ENCODE peak calls at places on chromosome 22, in nine cellular contexts. One of them, this sample, is unnamed.

GRCh38 chr22:27726726-27727449 is 74.7 kb downstream of the MN1 start:
- DNase-seq in A549: peak; percentile 77
- DNase-seq in GM23338: peak; percentile 44
- DNase-seq in HCT116: no peak
- DNase-seq in HepG2: peak; percentile 4
- DNase-seq in HL-60: no peak
- DNase-seq in SK-N-SH: no peak
- DNase-seq in K562: peak; percentile 95
- DNase-seq in Panc1: no peak
- DNase-seq in this sample: no peak

GRCh38 chr22:23199159-23199558 is 18.9 kb downstream of the BCR start:
- DNase-seq in A549: no peak
- DNase-seq in GM23338: peak; percentile 46
- DNase-seq in HCT116: no peak
- DNase-seq in HepG2: no peak
- DNase-seq in HL-60: no peak
- DNase-seq in SK-N-SH: no peak
- DNase-seq in K562: no peak
- DNase-seq in Panc1: no peak
- DNase-seq in this sample: no peak

GRCh38 chr22:41524809-41525449 is 19.3 kb downstream of the POLR3H start:
- DNase-seq in A549: no peak
- DNase-seq in GM23338: peak; percentile 58
- DNase-seq in HCT116: no peak
- DNase-seq in HepG2: no peak
- DNase-seq in HL-60: peak; percentile 61
- DNase-seq in SK-N-SH: no peak
- DNase-seq in K562: no peak
- DNase-seq in Panc1: no peak
- DNase-seq in this sample: no peak

GRCh38 chr22:25061605-25062377 is 109.3 kb downstream of the KIAA1671 start:
- DNase-seq in A549: no peak
- DNase-seq in GM23338: no peak
- DNase-seq in HCT116: no peak
- DNase-seq in HepG2: no peak
- DNase-seq in HL-60: no peak
- DNase-seq in SK-N-SH: no peak
- DNase-seq in K562: no peak
- DNase-seq in Panc1: no peak
- DNase-seq in this sample: no peak

GRCh38 chr22:31329029-31329428 is 17.1 kb downstream of the PATZ1 start:
- DNase-seq in A549: no peak
- DNase-seq in GM23338: no peak
- DNase-seq in HCT116: no peak
- DNase-seq in HepG2: no peak
- DNase-seq in HL-60: no peak
- DNase-seq in SK-N-SH: no peak
- DNase-seq in K562: no peak
- DNase-seq in Panc1: no peak
- DNase-seq in this sample: no peak

GRCh38 chr22:30712094-30712493 is 17.4 kb downstream of the OSBP2 start:
- DNase-seq in A549: no peak
- DNase-seq in GM23338: no peak
- DNase-seq in HCT116: no peak
- DNase-seq in HepG2: no peak
- DNase-seq in HL-60: no peak
- DNase-seq in SK-N-SH: no peak
- DNase-seq in K562: no peak
- DNase-seq in Panc1: no peak
- DNase-seq in this sample: no peak

GRCh38 chr22:32583074-32583677 is 108.6 kb downstream of the FBXO7 start:
- DNase-seq in A549: no peak
- DNase-seq in GM23338: no peak
- DNase-seq in HCT116: no peak
- DNase-seq in HepG2: no peak
- DNase-seq in HL-60: no peak
- DNase-seq in SK-N-SH: no peak
- DNase-seq in K562: no peak
- DNase-seq in Panc1: no peak
- DNase-seq in this sample: no peak

GRCh38 chr22:40182231-40182835 is 4.6 kb downstream of the TNRC6B start:
- DNase-seq in A549: no peak
- DNase-seq in GM23338: no peak
- DNase-seq in HCT116: no peak
- DNase-seq in HepG2: no peak
- DNase-seq in HL-60: no peak
- DNase-seq in SK-N-SH: no peak
- DNase-seq in K562: no peak
- DNase-seq in Panc1: no peak
- DNase-seq in this sample: no peak

GRCh38 chr22:50463188-50463900 is 11.5 kb downstream of the SBF1 start:
- DNase-seq in A549: no peak
- DNase-seq in GM23338: no peak
- DNase-seq in HCT116: no peak
- DNase-seq in HepG2: no peak
- DNase-seq in HL-60: no peak
- DNase-seq in SK-N-SH: no peak
- DNase-seq in K562: no peak
- DNase-seq in Panc1: no peak
- DNase-seq in this sample: no peak

GRCh38 chr22:40463017-40463631 is 92.7 kb downstream of the SGSM3 start:
- DNase-seq in A549: no peak
- DNase-seq in GM23338: no peak
- DNase-seq in HCT116: no peak
- DNase-seq in HepG2: no peak
- DNase-seq in HL-60: no peak
- DNase-seq in SK-N-SH: no peak
- DNase-seq in K562: peak; percentile 59
- DNase-seq in Panc1: no peak
- DNase-seq in this sample: peak; percentile 33

GRCh38 chr22:24140357-24140756 is 40.9 kb upstream of the SUSD2 start:
- DNase-seq in A549: no peak
- DNase-seq in GM23338: no peak
- DNase-seq in HCT116: no peak
- DNase-seq in HepG2: no peak
- DNase-seq in HL-60: no peak
- DNase-seq in SK-N-SH: no peak
- DNase-seq in K562: no peak
- DNase-seq in Panc1: no peak
- DNase-seq in this sample: no peak

GRCh38 chr22:39242809-39243442 is 1.9 kb downstream of the PDGFB start:
- DNase-seq in A549: no peak
- DNase-seq in GM23338: peak; percentile 84
- DNase-seq in HCT116: no peak
- DNase-seq in HepG2: peak; percentile 60
- DNase-seq in HL-60: no peak
- DNase-seq in SK-N-SH: no peak
- DNase-seq in K562: no peak
- DNase-seq in Panc1: no peak
- DNase-seq in this sample: no peak

GRCh38 chr22:26516503-26516902 is 4.2 kb upstream of the TFIP11 start:
- DNase-seq in A549: no peak
- DNase-seq in GM23338: no peak
- DNase-seq in HCT116: no peak
- DNase-seq in HepG2: no peak
- DNase-seq in HL-60: no peak
- DNase-seq in SK-N-SH: no peak
- DNase-seq in K562: no peak
- DNase-seq in Panc1: no peak
- DNase-seq in this sample: no peak

GRCh38 chr22:26515938-26516337 is 3.7 kb upstream of the TFIP11 start:
- DNase-seq in A549: no peak
- DNase-seq in GM23338: no peak
- DNase-seq in HCT116: no peak
- DNase-seq in HepG2: no peak
- DNase-seq in HL-60: no peak
- DNase-seq in SK-N-SH: no peak
- DNase-seq in K562: no peak
- DNase-seq in Panc1: no peak
- DNase-seq in this sample: no peak

GRCh38 chr22:26512149-26512793 is at the start of gene TFIP11:
- DNase-seq in A549: peak; percentile 88
- DNase-seq in GM23338: peak; percentile 99
- DNase-seq in HCT116: peak; percentile 87
- DNase-seq in HepG2: peak; percentile 94
- DNase-seq in HL-60: peak; percentile 73
- DNase-seq in SK-N-SH: peak; percentile 93
- DNase-seq in K562: peak; percentile 94
- DNase-seq in Panc1: peak; percentile 27
- DNase-seq in this sample: peak; percentile 56

GRCh38 chr22:26514419-26515161 is 2.3 kb upstream of the TFIP11 start:
- DNase-seq in A549: no peak
- DNase-seq in GM23338: no peak
- DNase-seq in HCT116: no peak
- DNase-seq in HepG2: no peak
- DNase-seq in HL-60: no peak
- DNase-seq in SK-N-SH: no peak
- DNase-seq in K562: no peak
- DNase-seq in Panc1: no peak
- DNase-seq in this sample: no peak

DNA sequence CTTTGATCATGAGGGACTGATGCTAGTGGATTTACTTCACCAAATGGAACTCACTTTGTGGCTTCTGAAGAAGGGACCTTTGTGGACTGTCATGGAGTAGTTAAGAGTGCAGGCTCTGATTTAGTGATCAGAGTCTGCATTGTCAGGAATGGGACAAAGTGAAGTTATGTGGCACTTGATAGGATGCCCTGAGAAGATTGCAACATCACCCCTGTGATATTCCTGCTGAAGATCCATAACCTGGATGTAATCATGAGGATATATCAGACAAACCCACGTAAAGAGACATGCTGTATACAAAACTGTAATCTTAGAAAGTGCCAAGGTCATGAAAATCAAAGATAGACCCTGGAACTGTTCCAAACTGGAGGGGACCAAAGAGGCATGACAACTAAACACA is 1.6 kb upstream of the TFIP11 start:
- DNase-seq in A549: no peak
- DNase-seq in GM23338: no peak
- DNase-seq in HCT116: no peak
- DNase-seq in HepG2: no peak
- DNase-seq in HL-60: no peak
- DNase-seq in SK-N-SH: no peak
- DNase-seq in K562: no peak
- DNase-seq in Panc1: no peak
- DNase-seq in this sample: no peak
- H3K4me3 ChIP-seq in A549: no peak overlapping the region
- H3K4me3 ChIP-seq in GM23338: no peak overlapping the region
- H3K4me3 ChIP-seq in HCT116: no peak overlapping the region
- H3K4me3 ChIP-seq in HepG2: peak overlapping the region; percentile 85
- H3K4me3 ChIP-seq in HL-60: no peak overlapping the region
- H3K4me3 ChIP-seq in SK-N-SH: peak overlapping the region; percentile 89
- H3K4me3 ChIP-seq in K562: peak overlapping the region; percentile 84
- H3K4me3 ChIP-seq in Panc1: no peak overlapping the region
- H3K4me3 ChIP-seq in this sample: peak overlapping the region; percentile 90

GRCh38 chr22:36466258-36466657 is 15.2 kb downstream of the TXN2 start:
- DNase-seq in A549: no peak
- DNase-seq in GM23338: no peak
- DNase-seq in HCT116: no peak
- DNase-seq in HepG2: no peak
- DNase-seq in HL-60: no peak
- DNase-seq in SK-N-SH: no peak
- DNase-seq in K562: no peak
- DNase-seq in Panc1: no peak
- DNase-seq in this sample: no peak

GRCh38 chr22:36463783-36464184 is 17.7 kb downstream of the TXN2 start:
- DNase-seq in A549: no peak
- DNase-seq in GM23338: no peak
- DNase-seq in HCT116: no peak
- DNase-seq in HepG2: no peak
- DNase-seq in HL-60: no peak
- DNase-seq in SK-N-SH: no peak
- DNase-seq in K562: no peak
- DNase-seq in Panc1: no peak
- DNase-seq in this sample: no peak

GRCh38 chr22:36464715-36465231 is 16.7 kb downstream of the TXN2 start:
- DNase-seq in A549: no peak
- DNase-seq in GM23338: no peak
- DNase-seq in HCT116: no peak
- DNase-seq in HepG2: no peak
- DNase-seq in HL-60: no peak
- DNase-seq in SK-N-SH: no peak
- DNase-seq in K562: no peak
- DNase-seq in Panc1: no peak
- DNase-seq in this sample: no peak

GRCh38 chr22:36467042-36467810 is 14.2 kb downstream of the TXN2 start:
- DNase-seq in A549: no peak
- DNase-seq in GM23338: no peak
- DNase-seq in HCT116: peak; percentile 46
- DNase-seq in HepG2: no peak
- DNase-seq in HL-60: no peak
- DNase-seq in SK-N-SH: no peak
- DNase-seq in K562: no peak
- DNase-seq in Panc1: no peak
- DNase-seq in this sample: no peak

GRCh38 chr22:36465232-36466021 is 16.0 kb downstream of the TXN2 start:
- DNase-seq in A549: peak; percentile 87
- DNase-seq in GM23338: no peak
- DNase-seq in HCT116: peak; percentile 86
- DNase-seq in HepG2: peak; percentile 31
- DNase-seq in HL-60: no peak
- DNase-seq in SK-N-SH: no peak
- DNase-seq in K562: no peak
- DNase-seq in Panc1: peak; percentile 85
- DNase-seq in this sample: no peak
- TF ChIP-seq REST in A549: no peak
- TF ChIP-seq REST in GM23338: no peak
- TF ChIP-seq REST in HCT116: no peak
- TF ChIP-seq REST in HepG2: no peak
- TF ChIP-seq REST in HL-60: no peak
- TF ChIP-seq REST in SK-N-SH: no peak
- TF ChIP-seq REST in K562: no peak
- TF ChIP-seq REST in Panc1: no peak
- TF ChIP-seq REST in this sample: no peak

GRCh38 chr22:29205260-29205597 is 467 bp upstream of the EMID1 start:
- DNase-seq in A549: no peak
- DNase-seq in GM23338: peak; percentile 50
- DNase-seq in HCT116: no peak
- DNase-seq in HepG2: no peak
- DNase-seq in HL-60: no peak
- DNase-seq in SK-N-SH: no peak
- DNase-seq in K562: no peak
- DNase-seq in Panc1: no peak
- DNase-seq in this sample: no peak
- H3K4me3 ChIP-seq in A549: peak overlapping the region; percentile 67
- H3K4me3 ChIP-seq in GM23338: peak overlapping the region; percentile 64
- H3K4me3 ChIP-seq in HCT116: peak overlapping the region; percentile 63
- H3K4me3 ChIP-seq in HepG2: no peak overlapping the region
- H3K4me3 ChIP-seq in HL-60: peak overlapping the region; percentile 10
- H3K4me3 ChIP-seq in SK-N-SH: peak overlapping the region; percentile 60
- H3K4me3 ChIP-seq in K562: peak overlapping the region; percentile 76
- H3K4me3 ChIP-seq in Panc1: peak overlapping the region; percentile 38
- H3K4me3 ChIP-seq in this sample: peak overlapping the region; percentile 32

DNA sequence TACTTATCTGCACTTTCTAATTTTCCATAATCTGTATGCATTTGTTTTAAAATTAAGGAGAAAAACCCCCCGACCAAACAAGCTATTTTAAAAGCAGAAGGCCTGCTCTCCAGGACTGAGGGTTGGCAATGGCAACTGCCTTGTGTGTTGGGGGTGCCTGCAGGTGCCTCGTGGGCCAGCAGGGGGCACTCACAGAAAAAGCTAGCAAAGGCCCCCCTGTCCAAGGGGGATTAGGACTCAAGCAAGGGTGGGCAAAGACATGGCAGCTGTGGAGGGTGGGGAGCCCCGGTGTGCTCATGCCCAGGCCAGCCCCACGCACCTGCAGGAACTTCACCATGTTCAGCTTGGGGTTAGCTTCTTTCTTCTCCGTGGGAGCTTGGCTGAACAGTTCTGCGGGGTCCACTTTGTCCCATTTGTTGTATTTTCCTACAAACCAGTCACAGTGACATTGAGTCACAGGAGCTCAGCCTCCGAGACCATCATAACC is 10.3 kb downstream of the TOP3B start:
- DNase-seq in A549: peak; percentile 14
- DNase-seq in GM23338: peak; percentile 75
- DNase-seq in HCT116: no peak
- DNase-seq in HepG2: peak; percentile 22
- DNase-seq in HL-60: no peak
- DNase-seq in SK-N-SH: peak; percentile 88
- DNase-seq in K562: peak; percentile 91
- DNase-seq in Panc1: peak; percentile 33
- DNase-seq in this sample: no peak
- TF ChIP-seq REST in A549: no peak
- TF ChIP-seq REST in GM23338: no peak
- TF ChIP-seq REST in HCT116: no peak
- TF ChIP-seq REST in HepG2: no peak
- TF ChIP-seq REST in HL-60: no peak
- TF ChIP-seq REST in SK-N-SH: no peak
- TF ChIP-seq REST in K562: peak; percentile 64
- TF ChIP-seq REST in Panc1: no peak
- TF ChIP-seq REST in this sample: no peak